ENCODE peak calls at places on chromosomes 7 and 10, in five cellular contexts. S is ascending aorta, H is transverse colon, X is pancreas, D is sigmoid colon. O is an unnamed sample.
A peak's percentile ranks its signal among the peaks of the same experiment; 100 is the strongest.

GRCh38 chr10:118332948-118333710 is 9.0 kb downstream of the FAM204A start:
- DNase-seq in S (no peak), H (no peak), X (no peak), D (no peak), O (no peak)

GRCh38 chr10:106189254-106189653 is 975.3 kb downstream of the SORCS1 start:
- DNase-seq in S (no peak), H (no peak), X (no peak), D (no peak), O (peak; percentile 59)

GRCh38 chr7:29071203-29071804 is 75.0 kb downstream of the CPVL start:
- DNase-seq in S (no peak), H (no peak), X (no peak), D (no peak), O (no peak)

GRCh38 chr7:41529831-41530230 is 173.1 kb downstream of the INHBA start:
- DNase-seq in S (no peak), H (no peak), X (no peak), D (no peak), O (no peak)

GRCh38 chr7:48389977-48390376 is 218.7 kb downstream of the ABCA13 start:
- DNase-seq in S (no peak), H (no peak), X (no peak), D (no peak), O (no peak)

GRCh38 chr10:569961-570630 is 119.4 kb downstream of the DIP2C start:
- DNase-seq in S (no peak), H (no peak), X (no peak), D (no peak), O (no peak)

GRCh38 chr10:103622935-103623574 is 129.6 kb downstream of the NEURL1 start:
- DNase-seq in S (no peak), H (no peak), X (no peak), D (no peak), O (no peak)

GRCh38 chr10:14481752-14482151 is 151.0 kb upstream of the FRMD4A start:
- DNase-seq in S (no peak), H (no peak), X (no peak), D (no peak), O (no peak)

GRCh38 chr7:95690367-95690947 is 81.9 kb upstream of the DYNC1I1 start:
- DNase-seq in S (no peak), H (no peak), X (no peak), D (no peak), O (no peak)

GRCh38 chr10:58152698-58153263 is 114.9 kb downstream of the IPMK start:
- DNase-seq in S (no peak), H (peak; percentile 35), X (no peak), D (no peak), O (peak; percentile 59)

DNA sequence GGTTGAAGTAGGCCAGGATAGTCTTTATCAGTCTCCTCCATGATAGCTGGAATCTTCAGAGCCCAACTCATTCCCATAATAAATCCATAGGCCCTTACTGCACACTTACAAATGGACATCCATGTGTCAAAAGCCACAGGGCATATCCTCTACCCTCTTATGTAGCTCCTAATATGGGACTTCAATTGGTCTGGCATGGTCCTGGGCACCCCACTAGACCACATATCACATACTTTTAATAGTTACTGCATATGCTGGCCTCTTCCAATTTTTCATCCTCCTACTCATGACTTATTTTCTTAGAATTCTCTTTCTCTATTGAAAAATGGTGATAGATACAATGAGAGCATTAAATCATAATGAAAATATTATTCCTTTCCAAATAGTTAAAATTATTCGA is 169.2 kb downstream of the MAGI2 start:
- DNase-seq in S (no peak), H (no peak), X (no peak), D (no peak), O (no peak)
- H3K27ac ChIP-seq in S (no peak overlapping the region), H (no peak overlapping the region), X (no peak overlapping the region), D (no peak overlapping the region), O (no peak overlapping the region)

DNA sequence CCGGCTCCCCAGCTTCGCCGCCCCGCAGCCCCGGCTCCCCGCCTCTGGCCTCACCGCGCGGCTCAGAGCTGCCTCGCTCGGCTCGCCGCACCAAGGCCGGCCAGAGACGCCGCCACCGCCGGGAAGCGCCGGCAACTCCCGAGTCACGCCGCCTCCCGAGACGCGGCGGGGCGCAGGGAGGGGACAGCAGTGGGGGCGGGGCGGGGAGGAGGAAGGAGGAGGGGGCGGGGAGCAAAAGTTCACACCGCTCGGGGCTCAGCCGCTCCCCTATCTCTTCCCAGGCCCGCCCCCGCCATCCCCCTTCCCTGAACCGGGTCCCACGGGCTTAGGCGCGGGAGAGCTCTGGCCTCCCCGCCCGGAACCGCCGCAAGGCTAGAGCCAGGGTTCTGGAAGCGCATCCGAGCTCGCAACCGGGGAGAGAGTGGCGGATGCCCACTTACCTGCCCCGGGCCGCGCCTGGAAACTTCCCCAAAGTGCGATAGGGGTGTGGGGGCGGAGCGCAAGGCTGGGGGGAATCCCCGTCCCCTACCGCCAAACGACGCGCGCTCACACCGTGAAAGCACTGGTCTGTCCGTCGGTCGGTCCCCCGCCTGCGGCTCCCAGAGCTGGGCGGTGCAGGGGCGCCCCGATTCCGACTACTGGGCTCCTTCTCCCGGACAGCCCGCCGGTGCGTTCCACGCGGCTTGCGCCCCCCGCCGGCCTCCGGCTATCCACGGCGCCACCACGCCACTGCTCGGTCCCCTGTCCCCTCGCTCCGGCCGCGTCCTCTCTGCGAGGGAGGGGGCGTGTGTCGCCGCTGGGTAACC is 925 bp downstream of the CHST15 start:
- DNase-seq in S (peak; percentile 77), H (peak; percentile 77), X (peak; percentile 63), D (peak; percentile 87), O (peak; percentile 52)
- TF ChIP-seq CTCF in S (peak; percentile 38), H (no peak), X (no peak), D (no peak), O (peak; percentile 11)

GRCh38 chr10:33270971-33271370 is 63.5 kb downstream of the NRP1 start:
- DNase-seq in S (no peak), H (no peak), X (no peak), D (no peak), O (no peak)
- H3K4me1 ChIP-seq in S (peaks cover 21% of the 10 kb centered on the region), H (peaks cover 28% of the 10 kb centered on the region), X (peaks cover 4% of the 10 kb centered on the region), D (peaks cover 24% of the 10 kb centered on the region), O (peaks cover 20% of the 10 kb centered on the region)

DNA sequence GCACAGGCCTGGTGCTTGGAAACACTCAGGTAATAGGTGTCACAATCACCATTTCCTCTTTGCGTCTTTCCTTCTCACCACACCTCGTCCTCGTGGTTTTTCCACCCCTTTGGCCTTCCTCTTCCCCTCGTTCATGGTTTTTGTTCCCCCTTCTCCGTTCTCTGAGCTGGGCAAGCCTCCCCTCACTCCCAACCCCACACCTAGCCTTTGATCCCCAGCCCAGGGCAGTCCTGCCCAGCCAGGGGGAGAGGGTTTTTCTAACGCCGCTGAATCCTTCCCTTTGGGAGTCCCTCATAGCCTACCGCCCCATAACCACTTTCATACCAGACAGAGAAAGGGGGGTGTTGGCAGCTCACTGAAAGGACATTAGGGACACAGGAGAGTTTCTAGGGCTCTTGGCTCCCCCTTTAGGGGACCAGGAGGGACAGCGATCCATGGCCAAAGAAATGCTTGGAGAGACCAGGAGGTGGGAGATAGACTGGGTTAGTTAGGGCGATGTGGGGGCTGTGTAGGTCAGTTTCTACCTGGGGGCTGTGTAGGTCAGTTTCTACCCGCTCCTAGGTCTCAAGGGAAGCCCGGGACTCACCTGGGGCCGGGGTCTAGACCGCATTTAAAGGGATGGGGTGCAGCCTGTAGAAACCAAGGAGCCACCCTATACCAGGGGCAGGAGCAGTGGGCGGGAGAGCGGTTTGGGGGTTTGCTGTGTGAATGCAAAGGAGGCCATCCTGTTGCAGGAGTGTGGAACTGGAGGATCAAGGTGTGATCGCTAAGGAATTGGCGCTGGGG is 1.4 kb downstream of the EPHB4 start:
- DNase-seq in S (no peak), H (no peak), X (no peak), D (no peak), O (no peak)
- H3K27ac ChIP-seq in S (no peak overlapping the region), H (peak overlapping the region; percentile 81), X (peak overlapping the region; percentile 74), D (peak overlapping the region; percentile 85), O (peak overlapping the region; percentile 39)

DNA sequence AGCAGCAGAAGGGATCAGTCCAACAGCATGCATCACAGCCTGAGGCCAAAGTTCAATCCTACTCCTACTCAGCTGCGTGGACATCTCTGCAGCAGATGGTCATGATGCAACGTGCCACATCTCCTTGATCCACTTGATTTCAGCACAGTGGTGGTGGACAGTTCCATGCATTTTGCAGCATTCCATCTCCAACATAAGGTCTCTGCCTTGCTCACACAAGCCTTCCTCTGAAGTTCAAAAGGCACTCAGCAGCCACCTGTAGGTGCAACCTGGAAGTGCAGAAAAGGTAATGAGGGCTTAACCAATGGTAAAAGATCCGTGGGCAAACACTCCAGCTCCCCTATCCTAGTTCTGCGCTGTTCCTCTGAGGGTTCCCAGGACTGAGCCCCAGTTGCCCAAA is 57.5 kb upstream of the CHCHD3 start:
- DNase-seq in S (no peak), H (no peak), X (no peak), D (no peak), O (peak; percentile 29)
- TF ChIP-seq CTCF in S (no peak), H (no peak), X (no peak), D (no peak), O (no peak)

DNA sequence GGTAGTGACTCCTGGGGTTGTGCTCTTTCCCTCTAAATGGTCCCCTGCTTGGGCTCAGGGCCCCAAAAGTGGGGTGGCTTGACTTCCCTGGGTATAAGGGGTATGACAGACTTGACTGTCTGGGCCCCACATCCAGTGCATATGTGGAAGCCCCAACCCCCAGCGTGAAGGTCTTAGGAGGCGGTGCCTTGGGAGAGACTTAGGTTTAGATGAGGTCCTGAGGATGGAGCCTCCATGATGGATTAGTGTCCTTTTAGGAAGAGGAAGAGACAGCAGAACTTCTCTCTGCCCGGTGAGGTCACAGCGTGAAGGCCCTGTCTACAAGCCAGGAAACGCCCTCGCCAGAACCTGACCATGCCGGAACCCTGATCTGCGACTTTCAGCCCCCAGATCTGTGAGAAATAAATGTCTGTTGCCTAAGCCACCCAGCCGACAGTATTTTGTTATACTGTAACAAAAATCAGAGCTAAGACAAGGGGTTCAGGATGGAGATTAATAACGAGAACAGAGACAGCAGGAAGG is 23.8 kb downstream of the PODXL start:
- DNase-seq in S (no peak), H (no peak), X (no peak), D (peak; percentile 57), O (peak; percentile 51)
- H3K4me1 ChIP-seq in S (no peaks in the 10 kb centered on the region), H (no peaks in the 10 kb centered on the region), X (peaks cover 39% of the 10 kb centered on the region), D (no peaks in the 10 kb centered on the region), O (peaks cover 11% of the 10 kb centered on the region)

O was measured in testis.